ENCODE peak calls at places on chromosomes 16 and 17, in ten cellular contexts. One of them, this sample, is unnamed. For H3K36me3, the result is how much of the 10 kb centered on the place peaks cover.

GRCh38 chr17:58328195-58329034 is at the start of gene TSPOAP1:
- DNase-seq in mesenchymal stem cell: no peak
- DNase-seq in heart right ventricle: no peak
- DNase-seq in GM23248: no peak
- DNase-seq in effector memory CD4-positive, alpha-beta T cell: peak
- DNase-seq in fibroblast of lung: no peak
- DNase-seq in suprapubic skin: no peak
- DNase-seq in GM23338: peak
- DNase-seq in ascending aorta: no peak
- DNase-seq in body of pancreas: no peak
- DNase-seq in this sample: peak

GRCh38 chr17:64608571-64608981 is 53.5 kb downstream of the SMURF2 start:
- DNase-seq in mesenchymal stem cell: peak
- DNase-seq in heart right ventricle: no peak
- DNase-seq in GM23248: peak
- DNase-seq in effector memory CD4-positive, alpha-beta T cell: no peak
- DNase-seq in fibroblast of lung: peak
- DNase-seq in suprapubic skin: no peak
- DNase-seq in GM23338: no peak
- DNase-seq in ascending aorta: no peak
- DNase-seq in body of pancreas: no peak
- DNase-seq in this sample: no peak

GRCh38 chr16:85422374-85423185 is 190.5 kb upstream of the GSE1 start:
- DNase-seq in mesenchymal stem cell: no peak
- DNase-seq in heart right ventricle: no peak
- DNase-seq in GM23248: no peak
- DNase-seq in effector memory CD4-positive, alpha-beta T cell: no peak
- DNase-seq in fibroblast of lung: no peak
- DNase-seq in suprapubic skin: no peak
- DNase-seq in GM23338: peak
- DNase-seq in ascending aorta: no peak
- DNase-seq in body of pancreas: peak
- DNase-seq in this sample: peak

GRCh38 chr16:51151951-51152663 is 1.0 kb upstream of the SALL1 start:
- DNase-seq in mesenchymal stem cell: peak
- DNase-seq in heart right ventricle: peak
- DNase-seq in GM23248: peak
- DNase-seq in effector memory CD4-positive, alpha-beta T cell: no peak
- DNase-seq in fibroblast of lung: peak
- DNase-seq in suprapubic skin: no peak
- DNase-seq in GM23338: peak
- DNase-seq in ascending aorta: no peak
- DNase-seq in body of pancreas: peak
- DNase-seq in this sample: no peak

GRCh38 chr17:77842906-77843249 is 115.6 kb upstream of the TNRC6C start:
- DNase-seq in mesenchymal stem cell: no peak
- DNase-seq in heart right ventricle: no peak
- DNase-seq in GM23248: no peak
- DNase-seq in effector memory CD4-positive, alpha-beta T cell: no peak
- DNase-seq in fibroblast of lung: no peak
- DNase-seq in suprapubic skin: no peak
- DNase-seq in GM23338: no peak
- DNase-seq in ascending aorta: no peak
- DNase-seq in body of pancreas: no peak
- DNase-seq in this sample: peak

GRCh38 chr17:7916383-7916677 is 241 bp upstream of the RNF227 start:
- DNase-seq in mesenchymal stem cell: no peak
- DNase-seq in heart right ventricle: no peak
- DNase-seq in GM23248: no peak
- DNase-seq in effector memory CD4-positive, alpha-beta T cell: no peak
- DNase-seq in fibroblast of lung: no peak
- DNase-seq in suprapubic skin: no peak
- DNase-seq in GM23338: no peak
- DNase-seq in ascending aorta: no peak
- DNase-seq in body of pancreas: no peak
- DNase-seq in this sample: no peak

GRCh38 chr17:79874329-79874981 is 35.2 kb upstream of the CBX4 start:
- DNase-seq in mesenchymal stem cell: peak
- DNase-seq in heart right ventricle: no peak
- DNase-seq in GM23248: peak
- DNase-seq in effector memory CD4-positive, alpha-beta T cell: no peak
- DNase-seq in fibroblast of lung: peak
- DNase-seq in suprapubic skin: no peak
- DNase-seq in GM23338: peak
- DNase-seq in ascending aorta: no peak
- DNase-seq in body of pancreas: no peak
- DNase-seq in this sample: no peak

GRCh38 chr16:87375426-87376135 is 8.0 kb downstream of the FBXO31 start:
- DNase-seq in mesenchymal stem cell: peak
- DNase-seq in heart right ventricle: no peak
- DNase-seq in GM23248: peak
- DNase-seq in effector memory CD4-positive, alpha-beta T cell: no peak
- DNase-seq in fibroblast of lung: no peak
- DNase-seq in suprapubic skin: no peak
- DNase-seq in GM23338: no peak
- DNase-seq in ascending aorta: no peak
- DNase-seq in body of pancreas: no peak
- DNase-seq in this sample: peak

GRCh38 chr17:82816358-82816757 is 23.5 kb downstream of the ZNF750 start:
- DNase-seq in mesenchymal stem cell: no peak
- DNase-seq in heart right ventricle: no peak
- DNase-seq in GM23248: no peak
- DNase-seq in effector memory CD4-positive, alpha-beta T cell: no peak
- DNase-seq in fibroblast of lung: no peak
- DNase-seq in suprapubic skin: no peak
- DNase-seq in GM23338: no peak
- DNase-seq in ascending aorta: no peak
- DNase-seq in body of pancreas: no peak
- DNase-seq in this sample: peak

GRCh38 chr16:85832578-85833539 is 33.4 kb downstream of the COX4I1 start:
- DNase-seq in mesenchymal stem cell: no peak
- DNase-seq in heart right ventricle: no peak
- DNase-seq in GM23248: no peak
- DNase-seq in effector memory CD4-positive, alpha-beta T cell: no peak
- DNase-seq in fibroblast of lung: no peak
- DNase-seq in suprapubic skin: no peak
- DNase-seq in GM23338: no peak
- DNase-seq in ascending aorta: no peak
- DNase-seq in body of pancreas: no peak
- DNase-seq in this sample: no peak

GRCh38 chr17:17300624-17301568 is 2.3 kb upstream of the NT5M start:
- DNase-seq in mesenchymal stem cell: peak
- DNase-seq in heart right ventricle: peak
- DNase-seq in GM23248: peak
- DNase-seq in effector memory CD4-positive, alpha-beta T cell: no peak
- DNase-seq in fibroblast of lung: peak
- DNase-seq in suprapubic skin: peak
- DNase-seq in GM23338: peak
- DNase-seq in ascending aorta: no peak
- DNase-seq in body of pancreas: peak
- DNase-seq in this sample: peak
- H3K4me3 ChIP-seq in mesenchymal stem cell: peak
- H3K4me3 ChIP-seq in heart right ventricle: peak
- H3K4me3 ChIP-seq in GM23248: peak
- H3K4me3 ChIP-seq in effector memory CD4-positive, alpha-beta T cell: no peak
- H3K4me3 ChIP-seq in fibroblast of lung: no peak
- H3K4me3 ChIP-seq in suprapubic skin: peak
- H3K4me3 ChIP-seq in GM23338: peak
- H3K4me3 ChIP-seq in ascending aorta: peak
- H3K4me3 ChIP-seq in body of pancreas: no peak
- H3K4me3 ChIP-seq in this sample: peak

GRCh38 chr17:45104907-45105624 is 27.2 kb downstream of the PLCD3 start:
- DNase-seq in mesenchymal stem cell: no peak
- DNase-seq in heart right ventricle: no peak
- DNase-seq in GM23248: no peak
- DNase-seq in effector memory CD4-positive, alpha-beta T cell: no peak
- DNase-seq in fibroblast of lung: no peak
- DNase-seq in suprapubic skin: no peak
- DNase-seq in GM23338: no peak
- DNase-seq in ascending aorta: no peak
- DNase-seq in body of pancreas: no peak
- DNase-seq in this sample: no peak

GRCh38 chr17:45103269-45103795 is 29.0 kb downstream of the PLCD3 start:
- DNase-seq in mesenchymal stem cell: no peak
- DNase-seq in heart right ventricle: peak
- DNase-seq in GM23248: no peak
- DNase-seq in effector memory CD4-positive, alpha-beta T cell: no peak
- DNase-seq in fibroblast of lung: no peak
- DNase-seq in suprapubic skin: no peak
- DNase-seq in GM23338: no peak
- DNase-seq in ascending aorta: no peak
- DNase-seq in body of pancreas: no peak
- DNase-seq in this sample: no peak

GRCh38 chr17:45102856-45103255 is 29.5 kb downstream of the PLCD3 start:
- DNase-seq in mesenchymal stem cell: no peak
- DNase-seq in heart right ventricle: no peak
- DNase-seq in GM23248: no peak
- DNase-seq in effector memory CD4-positive, alpha-beta T cell: no peak
- DNase-seq in fibroblast of lung: no peak
- DNase-seq in suprapubic skin: no peak
- DNase-seq in GM23338: no peak
- DNase-seq in ascending aorta: no peak
- DNase-seq in body of pancreas: no peak
- DNase-seq in this sample: no peak

GRCh38 chr17:45104497-45104896 is 27.8 kb downstream of the PLCD3 start:
- DNase-seq in mesenchymal stem cell: no peak
- DNase-seq in heart right ventricle: no peak
- DNase-seq in GM23248: no peak
- DNase-seq in effector memory CD4-positive, alpha-beta T cell: no peak
- DNase-seq in fibroblast of lung: no peak
- DNase-seq in suprapubic skin: no peak
- DNase-seq in GM23338: no peak
- DNase-seq in ascending aorta: no peak
- DNase-seq in body of pancreas: no peak
- DNase-seq in this sample: no peak

DNA sequence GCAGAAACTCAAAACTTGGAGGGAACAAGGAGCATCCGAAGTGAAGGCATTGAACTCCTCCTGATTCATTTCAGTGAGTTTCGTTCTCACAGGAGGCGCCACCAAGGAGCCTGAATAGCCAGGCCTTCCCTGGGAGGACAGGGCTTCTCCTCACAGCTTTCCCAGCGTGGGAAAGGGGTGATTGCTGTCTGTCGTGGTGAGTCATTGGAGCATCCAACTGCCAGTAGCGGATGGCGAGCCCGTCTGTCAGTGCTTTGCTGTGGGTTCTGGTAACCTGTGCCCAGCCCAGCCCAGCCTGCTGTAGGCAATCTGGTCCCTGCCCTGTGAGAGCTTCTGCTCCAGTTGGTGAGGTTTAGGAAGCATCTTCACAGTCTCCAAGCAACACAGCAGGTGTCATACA is 28.3 kb downstream of the PLCD3 start:
- DNase-seq in mesenchymal stem cell: no peak
- DNase-seq in heart right ventricle: no peak
- DNase-seq in GM23248: no peak
- DNase-seq in effector memory CD4-positive, alpha-beta T cell: no peak
- DNase-seq in fibroblast of lung: no peak
- DNase-seq in suprapubic skin: no peak
- DNase-seq in GM23338: no peak
- DNase-seq in ascending aorta: no peak
- DNase-seq in body of pancreas: no peak
- DNase-seq in this sample: no peak
- H3K36me3 ChIP-seq in mesenchymal stem cell: half or more
- H3K36me3 ChIP-seq in heart right ventricle: half or more
- H3K36me3 ChIP-seq in GM23248: under half
- H3K36me3 ChIP-seq in effector memory CD4-positive, alpha-beta T cell: half or more
- H3K36me3 ChIP-seq in fibroblast of lung: under half
- H3K36me3 ChIP-seq in suprapubic skin: half or more
- H3K36me3 ChIP-seq in GM23338: under half
- H3K36me3 ChIP-seq in ascending aorta: half or more
- H3K36me3 ChIP-seq in body of pancreas: under half
- H3K36me3 ChIP-seq in this sample: half or more

GRCh38 chr17:68544111-68544510 is 31.9 kb downstream of the PRKAR1A start:
- DNase-seq in mesenchymal stem cell: no peak
- DNase-seq in heart right ventricle: no peak
- DNase-seq in GM23248: no peak
- DNase-seq in effector memory CD4-positive, alpha-beta T cell: no peak
- DNase-seq in fibroblast of lung: no peak
- DNase-seq in suprapubic skin: no peak
- DNase-seq in GM23338: no peak
- DNase-seq in ascending aorta: no peak
- DNase-seq in body of pancreas: no peak
- DNase-seq in this sample: no peak

GRCh38 chr17:68539536-68540469 is 27.6 kb downstream of the PRKAR1A start:
- DNase-seq in mesenchymal stem cell: no peak
- DNase-seq in heart right ventricle: no peak
- DNase-seq in GM23248: peak
- DNase-seq in effector memory CD4-positive, alpha-beta T cell: no peak
- DNase-seq in fibroblast of lung: peak
- DNase-seq in suprapubic skin: no peak
- DNase-seq in GM23338: peak
- DNase-seq in ascending aorta: no peak
- DNase-seq in body of pancreas: no peak
- DNase-seq in this sample: peak

GRCh38 chr17:68542698-68543463 is 30.7 kb downstream of the PRKAR1A start:
- DNase-seq in mesenchymal stem cell: no peak
- DNase-seq in heart right ventricle: no peak
- DNase-seq in GM23248: no peak
- DNase-seq in effector memory CD4-positive, alpha-beta T cell: no peak
- DNase-seq in fibroblast of lung: no peak
- DNase-seq in suprapubic skin: no peak
- DNase-seq in GM23338: no peak
- DNase-seq in ascending aorta: no peak
- DNase-seq in body of pancreas: no peak
- DNase-seq in this sample: no peak

GRCh38 chr17:68540981-68541380 is 28.8 kb downstream of the PRKAR1A start:
- DNase-seq in mesenchymal stem cell: no peak
- DNase-seq in heart right ventricle: no peak
- DNase-seq in GM23248: no peak
- DNase-seq in effector memory CD4-positive, alpha-beta T cell: no peak
- DNase-seq in fibroblast of lung: no peak
- DNase-seq in suprapubic skin: no peak
- DNase-seq in GM23338: no peak
- DNase-seq in ascending aorta: no peak
- DNase-seq in body of pancreas: no peak
- DNase-seq in this sample: no peak

DNA sequence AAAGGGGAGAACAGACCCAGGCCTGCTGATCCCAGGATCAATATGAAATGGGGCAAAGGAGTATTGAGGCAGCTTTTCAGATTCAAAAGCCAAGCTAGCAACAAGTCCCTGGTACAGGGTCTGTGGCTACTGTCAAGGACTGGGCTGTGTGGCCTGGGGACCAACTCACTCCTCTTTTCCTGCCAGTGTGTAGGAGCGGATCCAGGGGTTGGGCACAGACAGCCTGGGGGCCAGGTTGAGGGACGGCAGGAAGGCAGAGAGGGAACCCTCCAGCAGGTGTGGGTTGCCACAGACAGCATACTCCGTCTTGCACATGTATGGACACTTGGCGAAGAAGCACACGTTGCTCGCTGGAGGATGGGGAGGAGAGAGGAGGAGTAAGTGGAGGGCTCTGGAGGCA is 29.6 kb downstream of the PRKAR1A start:
- DNase-seq in mesenchymal stem cell: no peak
- DNase-seq in heart right ventricle: no peak
- DNase-seq in GM23248: no peak
- DNase-seq in effector memory CD4-positive, alpha-beta T cell: no peak
- DNase-seq in fibroblast of lung: no peak
- DNase-seq in suprapubic skin: no peak
- DNase-seq in GM23338: no peak
- DNase-seq in ascending aorta: no peak
- DNase-seq in body of pancreas: no peak
- DNase-seq in this sample: no peak
- H3K27ac ChIP-seq in mesenchymal stem cell: no peak
- H3K27ac ChIP-seq in heart right ventricle: no peak
- H3K27ac ChIP-seq in GM23248: no peak
- H3K27ac ChIP-seq in effector memory CD4-positive, alpha-beta T cell: no peak
- H3K27ac ChIP-seq in fibroblast of lung: no peak
- H3K27ac ChIP-seq in suprapubic skin: no peak
- H3K27ac ChIP-seq in GM23338: no peak
- H3K27ac ChIP-seq in ascending aorta: no peak
- H3K27ac ChIP-seq in body of pancreas: no peak
- H3K27ac ChIP-seq in this sample: peak

GRCh38 chr17:62309381-62309780 is 71.0 kb upstream of the EFCAB3 start:
- DNase-seq in mesenchymal stem cell: no peak
- DNase-seq in heart right ventricle: no peak
- DNase-seq in GM23248: no peak
- DNase-seq in effector memory CD4-positive, alpha-beta T cell: no peak
- DNase-seq in fibroblast of lung: peak
- DNase-seq in suprapubic skin: no peak
- DNase-seq in GM23338: no peak
- DNase-seq in ascending aorta: no peak
- DNase-seq in body of pancreas: no peak
- DNase-seq in this sample: no peak
- H3K4me3 ChIP-seq in mesenchymal stem cell: no peak
- H3K4me3 ChIP-seq in heart right ventricle: no peak
- H3K4me3 ChIP-seq in GM23248: no peak
- H3K4me3 ChIP-seq in effector memory CD4-positive, alpha-beta T cell: no peak
- H3K4me3 ChIP-seq in fibroblast of lung: no peak
- H3K4me3 ChIP-seq in suprapubic skin: no peak
- H3K4me3 ChIP-seq in GM23338: no peak
- H3K4me3 ChIP-seq in ascending aorta: no peak
- H3K4me3 ChIP-seq in body of pancreas: no peak
- H3K4me3 ChIP-seq in this sample: no peak